ENCODE peak calls at places on chromosomes 12 and 14, in nine cellular contexts. M is PC-3; F is heart right ventricle; O is NCI-H1694; T is cerebellum; E is SIG-M5; V is cardiac muscle cell; Q is choroid plexus epithelial cell; P is stimulated activated CD8-positive, alpha-beta memory T cell treated with anti-CD3 and anti-CD28 coated beads, Interleukin-2, amount 100 ng/mL, for 48 hours. H is an unnamed sample.
A peak's percentile ranks its signal among the peaks of the same experiment; 100 is the strongest.

GRCh38 chr12:106994579-106995220 is 7.8 kb upstream of the MTERF2 start:
- DNase-seq in M (no peak), F (no peak), O (no peak), T (no peak), E (no peak), V (peak; percentile 18), Q (peak; percentile 81), P (no peak), H (no peak)

GRCh38 chr12:128654462-128654861 is 169.3 kb downstream of the SLC15A4 start:
- DNase-seq in M (no peak), F (no peak), O (no peak), T (no peak), E (no peak), V (no peak), Q (no peak), P (no peak), H (no peak)

GRCh38 chr12:6603095-6603567 is 4.0 kb downstream of the CHD4 start:
- DNase-seq in M (no peak), F (peak; percentile 69), O (peak; percentile 86), T (no peak), E (no peak), V (peak; percentile 36), Q (peak; percentile 55), P (no peak), H (no peak)

GRCh38 chr12:127485528-127485927 is 781.4 kb upstream of the TMEM132C start:
- DNase-seq in M (peak; percentile 98), F (no peak), O (no peak), T (no peak), E (no peak), V (no peak), Q (peak; percentile 93), P (no peak), H (no peak)

GRCh38 chr12:67067453-67068203 is 201.5 kb upstream of the CAND1 start:
- DNase-seq in M (peak; percentile 58), F (no peak), O (no peak), T (no peak), E (no peak), V (no peak), Q (no peak), P (no peak), H (no peak)

GRCh38 chr12:123942277-123942653 is 30.4 kb downstream of the CCDC92 start:
- DNase-seq in M (peak; percentile 90), F (no peak), O (no peak), T (peak; percentile 47), E (no peak), V (no peak), Q (peak; percentile 80), P (no peak), H (no peak)

GRCh38 chr12:55755246-55755645 is 12.3 kb downstream of the GDF11 start:
- DNase-seq in M (no peak), F (no peak), O (no peak), T (no peak), E (no peak), V (no peak), Q (no peak), P (no peak), H (no peak)

GRCh38 chr14:79543348-79543747 is 668.0 kb downstream of the DIO2 start:
- DNase-seq in M (no peak), F (no peak), O (no peak), T (peak; percentile 20), E (no peak), V (no peak), Q (no peak), P (no peak), H (no peak)

GRCh38 chr14:99273025-99273723 is 1.2 kb upstream of the BCL11B start:
- DNase-seq in M (no peak), F (no peak), O (peak; percentile 87), T (no peak), E (no peak), V (peak; percentile 61), Q (no peak), P (peak; percentile 62), H (no peak)

GRCh38 chr14:65239143-65239672 is 136.9 kb upstream of the MAX start:
- DNase-seq in M (no peak), F (no peak), O (no peak), T (no peak), E (no peak), V (peak; percentile 44), Q (peak; percentile 83), P (no peak), H (no peak)

GRCh38 chr12:1435456-1435855 is 158.9 kb downstream of the FBXL14 start:
- DNase-seq in M (no peak), F (no peak), O (no peak), T (no peak), E (no peak), V (no peak), Q (peak; percentile 63), P (no peak), H (no peak)

GRCh38 chr14:22836301-22837058 is at the start of gene MMP14:
- DNase-seq in M (peak; percentile 65), F (peak; percentile 77), O (no peak), T (no peak), E (no peak), V (no peak), Q (peak; percentile 94), P (no peak), H (no peak)

GRCh38 chr12:21526721-21527345 is 737 bp downstream of the SPX start:
- DNase-seq in M (no peak), F (no peak), O (peak; percentile 21), T (no peak), E (no peak), V (no peak), Q (peak; percentile 11), P (no peak), H (no peak)

GRCh38 chr14:53851394-53852056 is 105.1 kb downstream of the BMP4 start:
- DNase-seq in M (peak; percentile 19), F (no peak), O (no peak), T (no peak), E (no peak), V (no peak), Q (no peak), P (no peak), H (no peak)

GRCh38 chr12:53340398-53340797 is 4.2 kb upstream of the SP7 start:
- DNase-seq in M (no peak), F (no peak), O (no peak), T (no peak), E (no peak), V (no peak), Q (no peak), P (peak; percentile 14), H (no peak)

GRCh38 chr12:43098766-43099550 is 453.0 kb downstream of the ADAMTS20 start:
- DNase-seq in M (no peak), F (no peak), O (no peak), T (no peak), E (no peak), V (no peak), Q (no peak), P (no peak), H (no peak)

GRCh38 chr12:95205685-95206084 is 11.6 kb downstream of the FGD6 start:
- DNase-seq in M (peak; percentile 80), F (no peak), O (no peak), T (no peak), E (no peak), V (peak; percentile 32), Q (peak; percentile 93), P (no peak), H (no peak)

GRCh38 chr12:77493311-77493710 is 337.4 kb upstream of the NAV3 start:
- DNase-seq in M (no peak), F (no peak), O (no peak), T (no peak), E (no peak), V (no peak), Q (no peak), P (no peak), H (no peak)

GRCh38 chr12:50845021-50845647 is 2.4 kb downstream of the TMPRSS12 start:
- DNase-seq in M (peak; percentile 21), F (no peak), O (no peak), T (no peak), E (no peak), V (no peak), Q (peak; percentile 11), P (no peak), H (no peak)

GRCh38 chr12:6056406-6057211 is 67.9 kb downstream of the VWF start:
- DNase-seq in M (no peak), F (no peak), O (no peak), T (no peak), E (no peak), V (peak; percentile 52), Q (no peak), P (no peak), H (no peak)

GRCh38 chr12:118603610-118604361 is 227.4 kb downstream of the SUDS3 start:
- DNase-seq in M (no peak), F (no peak), O (no peak), T (no peak), E (no peak), V (no peak), Q (no peak), P (no peak), H (no peak)

GRCh38 chr12:99920561-99920960 is 64.2 kb downstream of the ANKS1B start:
- DNase-seq in M (no peak), F (no peak), O (no peak), T (no peak), E (no peak), V (no peak), Q (no peak), P (no peak), H (no peak)

GRCh38 chr12:131604146-131604844 is 106.6 kb upstream of the SFSWAP start:
- DNase-seq in M (no peak), F (no peak), O (no peak), T (no peak), E (no peak), V (no peak), Q (peak; percentile 2), P (no peak), H (no peak)

GRCh38 chr12:58728397-58728796 is 191.9 kb downstream of the LRIG3 start:
- DNase-seq in M (peak; percentile 20), F (no peak), O (no peak), T (no peak), E (no peak), V (no peak), Q (peak; percentile 50), P (no peak), H (no peak)

GRCh38 chr14:87547536-87547935 is 445.4 kb downstream of the GALC start:
- DNase-seq in M (no peak), F (no peak), O (no peak), T (no peak), E (no peak), V (no peak), Q (no peak), P (no peak), H (no peak)

GRCh38 chr12:96263449-96263902 is 69.3 kb downstream of the ELK3 start:
- DNase-seq in M (no peak), F (peak; percentile 30), O (no peak), T (no peak), E (no peak), V (no peak), Q (peak; percentile 52), P (no peak), H (no peak)

GRCh38 chr12:87870061-87870460 is 159.1 kb downstream of the C12orf50 start:
- DNase-seq in M (peak; percentile 10), F (no peak), O (no peak), T (no peak), E (no peak), V (no peak), Q (peak; percentile 44), P (no peak), H (no peak)

GRCh38 chr14:106268013-106268727 is 741.8 kb downstream of the TMEM121 start:
- DNase-seq in M (no peak), F (no peak), O (peak; percentile 36), T (no peak), E (no peak), V (no peak), Q (no peak), P (peak; percentile 58), H (no peak)

GRCh38 chr12:111407371-111408115 is 1.8 kb downstream of the SH2B3 start:
- DNase-seq in M (no peak), F (no peak), O (no peak), T (no peak), E (no peak), V (no peak), Q (peak; percentile 29), P (no peak), H (no peak)